ENCODE peak calls at places on chromosomes 16 and 17, in nine cellular contexts. C, F, M, K, U, W, P, A and I are unnamed samples.
A peak's percentile ranks its signal among the peaks of the same experiment; 100 is the strongest.

GRCh38 chr17:40159456-40159855 is 17.8 kb upstream of the RAPGEFL1 start:
- DNase-seq in K (no peak), U (no peak), F (no peak), C (no peak), A (no peak), M (no peak), P (no peak), W (no peak), I (no peak)

GRCh38 chr16:1379863-1380174 is 28.1 kb downstream of the GNPTG start:
- DNase-seq in M (no peak), K (no peak), A (no peak), U (no peak), C (no peak), W (no peak), F (no peak), P (no peak), I (no peak)

GRCh38 chr17:40307691-40308289 is 1.2 kb upstream of the RARA start:
- DNase-seq in F (peak; percentile 62), U (no peak), A (no peak), K (peak; percentile 67), M (no peak), C (no peak), W (no peak), P (peak; percentile 12), I (no peak)

GRCh38 chr17:28230011-28230410 is 89.0 kb upstream of the TMEM97 start:
- DNase-seq in F (no peak), U (no peak), P (no peak), W (no peak), A (no peak), C (no peak), M (no peak), K (no peak), I (no peak)

GRCh38 chr16:6165330-6165984 is 1067.9 kb upstream of the EEF2KMT start:
- DNase-seq in P (no peak), A (no peak), M (no peak), K (no peak), C (no peak), U (peak; percentile 14), W (no peak), F (no peak), I (no peak)

GRCh38 chr16:89711601-89712475 is 8.9 kb downstream of the VPS9D1 start:
- DNase-seq in K (peak; percentile 75), A (no peak), F (no peak), C (no peak), U (peak; percentile 30), M (peak; percentile 57), P (no peak), W (peak; percentile 84), I (no peak)

GRCh38 chr17:80316927-80317705 is 56.5 kb downstream of the RNF213 start:
- DNase-seq in W (no peak), C (no peak), M (no peak), K (no peak), A (no peak), U (no peak), F (peak; percentile 87), P (peak; percentile 51), I (no peak)

GRCh38 chr17:34556384-34556783 is 23.0 kb upstream of the TMEM132E start:
- DNase-seq in U (no peak), C (no peak), W (no peak), K (peak; percentile 38), A (no peak), M (no peak), P (no peak), F (no peak), I (peak; percentile 17)

GRCh38 chr17:50690887-50691549 is 16.7 kb downstream of the ANKRD40 start:
- DNase-seq in C (no peak), K (no peak), M (no peak), F (no peak), A (no peak), U (no peak), W (no peak), P (no peak), I (no peak)

GRCh38 chr17:19306160-19307111 is 56.1 kb downstream of the B9D1 start:
- DNase-seq in A (no peak), F (peak; percentile 66), K (no peak), P (no peak), U (no peak), W (no peak), C (no peak), M (no peak), I (no peak)

DNA sequence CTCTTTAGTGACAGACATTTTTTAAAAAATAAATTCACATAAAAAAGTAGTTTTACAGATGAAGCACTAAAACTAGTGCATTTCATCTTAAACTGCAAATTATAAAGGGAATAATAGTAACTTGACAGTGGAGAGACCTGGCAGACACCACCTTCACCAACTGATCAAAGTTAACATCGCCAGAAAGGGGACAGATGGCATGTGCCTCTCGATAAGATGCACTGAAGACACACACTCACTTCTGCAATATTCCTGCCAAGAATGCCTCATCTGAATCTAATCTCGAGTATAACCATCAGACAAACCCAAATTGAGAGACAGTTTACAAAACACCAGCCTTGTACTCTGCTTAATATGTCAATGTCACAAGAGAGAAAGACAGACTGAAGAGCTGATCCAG is 6.8 kb downstream of the DEXI start:
- DNase-seq in F (no peak), C (no peak), K (no peak), A (no peak), P (no peak), W (no peak), U (no peak), M (no peak), I (no peak)
- H3K4me1 ChIP-seq in F (peaks cover 73% of the 10 kb centered on the region), C (peaks cover 61% of the 10 kb centered on the region), K (peaks cover 4% of the 10 kb centered on the region), A (peaks cover 48% of the 10 kb centered on the region), P (peaks cover 98% of the 10 kb centered on the region), W (peaks cover 91% of the 10 kb centered on the region), U (no peaks in the 10 kb centered on the region), M (peaks cover 19% of the 10 kb centered on the region), I (peaks cover 2% of the 10 kb centered on the region)

GRCh38 chr17:78488156-78488555 is 89.0 kb downstream of the DNAH17 start:
- DNase-seq in K (no peak), W (peak; percentile 53), M (no peak), P (no peak), A (no peak), C (no peak), F (no peak), U (no peak), I (no peak)

GRCh38 chr17:78486228-78486802 is 90.9 kb downstream of the DNAH17 start:
- DNase-seq in K (no peak), F (no peak), P (no peak), A (no peak), C (no peak), W (peak; percentile 69), M (no peak), U (no peak), I (no peak)

GRCh38 chr17:78484300-78485159 is 92.7 kb downstream of the DNAH17 start:
- DNase-seq in M (no peak), K (peak; percentile 53), C (no peak), U (no peak), A (no peak), F (no peak), P (no peak), W (peak; percentile 90), I (no peak)

GRCh38 chr17:78486946-78487680 is 90.1 kb downstream of the DNAH17 start:
- DNase-seq in M (no peak), C (no peak), A (no peak), W (peak; percentile 53), F (no peak), U (no peak), K (no peak), P (no peak), I (no peak)

GRCh38 chr17:78485416-78486168 is 91.6 kb downstream of the DNAH17 start:
- DNase-seq in A (no peak), U (no peak), C (no peak), K (no peak), W (peak; percentile 48), P (no peak), M (no peak), F (no peak), I (no peak)
- H3K4me3 ChIP-seq in A (no peak overlapping the region), U (no peak overlapping the region), C (no peak overlapping the region), K (no peak overlapping the region), W (no peak overlapping the region), P (no peak overlapping the region), M (no peak overlapping the region), F (no peak overlapping the region), I (no peak overlapping the region)

GRCh38 chr16:70644763-70645597 is 1.4 kb upstream of the IL34 start:
- DNase-seq in U (no peak), C (no peak), P (no peak), K (no peak), W (no peak), M (no peak), A (no peak), F (no peak), I (no peak)
- H3K27ac ChIP-seq in U (no peak overlapping the region), C (no peak overlapping the region), P (no peak overlapping the region), K (no peak overlapping the region), W (no peak overlapping the region), M (no peak overlapping the region), A (no peak overlapping the region), F (no peak overlapping the region), I (no peak overlapping the region)

GRCh38 chr17:75850928-75851692 is 4.0 kb downstream of the WBP2 start:
- DNase-seq in K (no peak), A (no peak), W (peak; percentile 16), M (no peak), P (no peak), C (no peak), U (peak; percentile 65), F (peak; percentile 89), I (no peak)

GRCh38 chr17:75854111-75854748 is 905 bp downstream of the WBP2 start:
- DNase-seq in C (no peak), A (no peak), P (no peak), F (peak; percentile 81), M (peak; percentile 58), K (peak; percentile 62), W (peak; percentile 17), U (peak; percentile 63), I (no peak)

GRCh38 chr17:75854881-75855309 is 240 bp downstream of the WBP2 start:
- DNase-seq in P (peak; percentile 58), A (no peak), F (no peak), M (no peak), C (no peak), K (no peak), W (peak; percentile 79), U (no peak), I (no peak)

GRCh38 chr17:75855310-75856061 is at the start of gene WBP2:
- DNase-seq in C (peak; percentile 99), M (peak; percentile 99), A (peak; percentile 97), W (peak; percentile 95), K (peak; percentile 100), U (peak; percentile 100), F (peak; percentile 100), P (peak; percentile 97), I (peak; percentile 100)

GRCh38 chr17:75853410-75853809 is 1.7 kb downstream of the WBP2 start:
- DNase-seq in A (no peak), F (peak; percentile 70), K (no peak), W (peak; percentile 24), P (no peak), C (no peak), U (peak; percentile 63), M (no peak), I (no peak)
- H3K4me1 ChIP-seq in A (peaks cover 41% of the 10 kb centered on the region), F (peaks cover 67% of the 10 kb centered on the region), K (peaks cover 4% of the 10 kb centered on the region), W (peaks cover 71% of the 10 kb centered on the region), P (peaks cover 83% of the 10 kb centered on the region), C (peaks cover 23% of the 10 kb centered on the region), U (peaks cover 9% of the 10 kb centered on the region), M (peaks cover 9% of the 10 kb centered on the region), I (peaks cover 11% of the 10 kb centered on the region)